ENCODE peak calls at places on chromosomes 4 and X, in four cellular contexts. D is naive thymus-derived CD8-positive, alpha-beta T cell; H is choroid plexus epithelial cell; M is stimulated activated CD8-positive, alpha-beta memory T cell treated with anti-CD3 and anti-CD28 coated beads, Interleukin-15, amount 100 ng/mL, for 48 hours. R is an unnamed sample.
A peak's percentile ranks its signal among the peaks of the same experiment; 100 is the strongest.

GRCh38 chr4:30866444-30866843 is 146.3 kb downstream of the PCDH7 start:
- DNase-seq in D (no peak), H (peak; percentile 46), M (no peak), R (no peak)

GRCh38 chr4:5143940-5144339 is 92.7 kb downstream of the STK32B start:
- DNase-seq in D (no peak), H (no peak), M (no peak), R (no peak)

GRCh38 chr4:147311956-147312355 is 168.9 kb upstream of the EDNRA start:
- DNase-seq in D (no peak), H (no peak), M (no peak), R (no peak)

GRCh38 chr4:78058591-78059523 is 1.7 kb downstream of the FRAS1 start:
- DNase-seq in D (no peak), H (peak; percentile 20), M (no peak), R (no peak)

GRCh38 chr4:48346594-48346993 is 5.3 kb downstream of the SLAIN2 start:
- DNase-seq in D (no peak), H (no peak), M (no peak), R (no peak)

GRCh38 chrX:152958524-152959465 is 35.1 kb downstream of the PNMA5 start:
- DNase-seq in D (peak; percentile 76), H (peak; percentile 91), M (peak; percentile 79), R (peak; percentile 67)

GRCh38 chr4:75432683-75433082 is 81.5 kb downstream of the RCHY1 start:
- DNase-seq in D (no peak), H (peak; percentile 35), M (no peak), R (no peak)

GRCh38 chrX:56813318-56813837 is 84.3 kb downstream of the NBDY start:
- DNase-seq in D (no peak), H (peak; percentile 74), M (peak; percentile 26), R (no peak)

GRCh38 chr4:130639871-130640270 is 1543.9 kb downstream of the C4orf33 start:
- DNase-seq in D (no peak), H (no peak), M (no peak), R (no peak)

GRCh38 chr4:34766935-34767859 is 1477.1 kb downstream of the ARAP2 start:
- DNase-seq in D (no peak), H (no peak), M (no peak), R (no peak)

GRCh38 chr4:53990641-53991040 is 73.8 kb downstream of the CHIC2 start:
- DNase-seq in D (no peak), H (peak; percentile 28), M (no peak), R (no peak)

GRCh38 chr4:121192013-121192412 is 27.9 kb upstream of the TNIP3 start:
- DNase-seq in D (no peak), H (no peak), M (no peak), R (no peak)

R was measured in GM12864.